ENCODE peak calls at places on chromosomes 3 and 15, in four cellular contexts. G is HEK293T, T is body of pancreas, Z is NCI-H2029 treated with DMSO at 0.1 percent for 48 hours. P is an unnamed sample.

GRCh38 chr15:57156210-57156887 is 220.0 kb upstream of the CGNL1 start:
- DNase-seq in T (no peak), G (no peak), Z (peak; percentile 18), P (no peak)

GRCh38 chr3:177126015-177126773 is 71.1 kb downstream of the TBL1XR1 start:
- DNase-seq in G (no peak), Z (no peak), T (no peak), P (no peak)

GRCh38 chr3:196638922-196639516 is 475 bp upstream of the NRROS start:
- DNase-seq in Z (peak; percentile 15), T (no peak), G (no peak), P (no peak)

GRCh38 chr3:144361002-144361401 is 389.4 kb downstream of the DIPK2A start:
- DNase-seq in G (no peak), Z (no peak), T (no peak), P (no peak)

GRCh38 chr3:40248591-40248990 is 60.9 kb upstream of the EIF1B start:
- DNase-seq in Z (no peak), G (no peak), T (no peak), P (no peak)

GRCh38 chr3:168424059-168424765 is 328.5 kb upstream of the GOLIM4 start:
- DNase-seq in T (no peak), Z (no peak), G (no peak), P (no peak)

GRCh38 chr3:5569152-5569551 is 381.6 kb downstream of the EDEM1 start:
- DNase-seq in G (no peak), Z (no peak), T (no peak), P (no peak)

GRCh38 chr3:12620305-12620704 is 43.6 kb downstream of the RAF1 start:
- DNase-seq in G (no peak), Z (no peak), T (no peak), P (no peak)

GRCh38 chr3:124364230-124365022 is 365.8 kb upstream of the UMPS start:
- DNase-seq in T (no peak), Z (no peak), G (no peak), P (no peak)

GRCh38 chr3:168796339-168796738 is 700.6 kb upstream of the GOLIM4 start:
- DNase-seq in G (no peak), T (no peak), Z (no peak), P (no peak)

GRCh38 chr15:92545996-92546395 is 109.6 kb downstream of the FAM174B start:
- DNase-seq in Z (no peak), T (no peak), G (no peak), P (no peak)

GRCh38 chr3:45635475-45636256 is 41.1 kb downstream of the LIMD1 start:
- DNase-seq in G (no peak), Z (no peak), T (peak; percentile 58), P (no peak)

GRCh38 chr15:47293763-47294162 is 423.5 kb upstream of the SEMA6D start:
- DNase-seq in G (no peak), T (peak; percentile 21), Z (no peak), P (peak; percentile 86)

GRCh38 chr3:101816215-101817149 is 32.8 kb upstream of the NFKBIZ start:
- DNase-seq in T (no peak), Z (no peak), G (no peak), P (no peak)

GRCh38 chr15:92724144-92724543 is 68.6 kb upstream of the FAM174B start:
- DNase-seq in T (no peak), Z (no peak), G (no peak), P (no peak)

GRCh38 chr3:113847664-113848461 is 9.3 kb downstream of the GRAMD1C start:
- DNase-seq in T (no peak), Z (peak; percentile 21), G (no peak), P (no peak)